ENCODE peak calls at places on chromosomes 1 and 21, in four cellular contexts. K is cardiac muscle cell, C is GM12865, J is fibroblast of mammary gland. W is an unnamed sample.

GRCh38 chr1:21492171-21492625 is 17.0 kb upstream of the ALPL start:
- DNase-seq in K (no peak), C (no peak), J (no peak), W (no peak)

GRCh38 chr1:169604781-169605560 is 18.7 kb upstream of the F5 start:
- DNase-seq in K (no peak), C (peak), J (no peak), W (no peak)

GRCh38 chr1:54571803-54572202 is 23.8 kb downstream of the ACOT11 start:
- DNase-seq in K (no peak), C (no peak), J (no peak), W (no peak)

GRCh38 chr1:114510235-114511047 is 562 bp downstream of the TRIM33 start:
- DNase-seq in K (peak), C (peak), J (peak), W (no peak)

GRCh38 chr1:53246261-53247134 is 8.2 kb upstream of the MAGOH start:
- DNase-seq in K (no peak), C (no peak), J (peak), W (no peak)

GRCh38 chr1:20280399-20280798 is 10.3 kb upstream of the VWA5B1 start:
- DNase-seq in K (no peak), C (no peak), J (no peak), W (no peak)

GRCh38 chr1:201622824-201623223 is 83.9 kb downstream of the NAV1 start:
- DNase-seq in K (no peak), C (no peak), J (no peak), W (no peak)

GRCh38 chr1:207031632-207032258 is 811 bp downstream of the C1orf116 start:
- DNase-seq in K (no peak), C (no peak), J (no peak), W (no peak)

GRCh38 chr1:41407666-41408252 is 46.5 kb downstream of the FOXO6 start:
- DNase-seq in K (no peak), C (no peak), J (no peak), W (no peak)

GRCh38 chr1:10509823-10510509 is 35.2 kb downstream of the PEX14 start:
- DNase-seq in K (no peak), C (no peak), J (no peak), W (no peak)

GRCh38 chr1:15985611-15986272 is 9.8 kb upstream of the ZBTB17 start:
- DNase-seq in K (no peak), C (no peak), J (no peak), W (no peak)

GRCh38 chr1:241443561-241443960 is 76.0 kb downstream of the FH start:
- DNase-seq in K (no peak), C (no peak), J (no peak), W (no peak)

GRCh38 chr21:36860736-36861594 is 105.5 kb downstream of the HLCS start:
- DNase-seq in K (no peak), C (no peak), J (no peak), W (no peak)

GRCh38 chr1:194568610-194569009 is 1382.2 kb upstream of the B3GALT2 start:
- DNase-seq in K (peak), C (no peak), J (no peak), W (no peak)

GRCh38 chr1:224640018-224640417 is 23.9 kb downstream of the CNIH3 start:
- DNase-seq in K (no peak), C (no peak), J (no peak), W (no peak)

GRCh38 chr1:224640587-224640986 is 24.5 kb downstream of the CNIH3 start:
- DNase-seq in K (no peak), C (no peak), J (no peak), W (no peak)

GRCh38 chr1:224639426-224639975 is 23.4 kb downstream of the CNIH3 start:
- DNase-seq in K (no peak), C (no peak), J (no peak), W (no peak)

GRCh38 chr1:224643653-224644052 is 27.5 kb downstream of the CNIH3 start:
- DNase-seq in K (no peak), C (no peak), J (no peak), W (no peak)

DNA sequence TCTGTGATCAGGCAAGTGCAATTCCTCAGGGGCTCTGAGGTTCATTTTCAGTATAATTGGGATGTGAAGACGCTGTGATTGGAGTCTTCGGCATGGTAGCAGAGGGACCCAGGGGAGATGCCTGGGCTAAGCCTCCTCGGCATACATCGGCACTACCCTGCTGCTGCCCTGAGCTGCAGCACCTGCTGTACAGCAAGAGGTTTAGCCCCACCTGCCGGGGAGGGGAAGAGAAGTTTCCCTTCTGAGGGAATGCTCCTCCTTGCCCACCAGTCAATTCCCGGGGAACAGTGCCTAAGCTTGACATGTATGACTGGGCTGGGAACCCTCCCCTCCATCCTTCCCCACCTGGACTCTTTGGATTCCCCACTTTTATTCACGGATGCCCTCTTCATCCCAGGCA is 24.9 kb downstream of the CNIH3 start:
- DNase-seq in K (no peak), C (peak), J (no peak), W (no peak)
- TF ChIP-seq CTCF in K (no peak), C (peak), J (no peak), W (peak)

DNA sequence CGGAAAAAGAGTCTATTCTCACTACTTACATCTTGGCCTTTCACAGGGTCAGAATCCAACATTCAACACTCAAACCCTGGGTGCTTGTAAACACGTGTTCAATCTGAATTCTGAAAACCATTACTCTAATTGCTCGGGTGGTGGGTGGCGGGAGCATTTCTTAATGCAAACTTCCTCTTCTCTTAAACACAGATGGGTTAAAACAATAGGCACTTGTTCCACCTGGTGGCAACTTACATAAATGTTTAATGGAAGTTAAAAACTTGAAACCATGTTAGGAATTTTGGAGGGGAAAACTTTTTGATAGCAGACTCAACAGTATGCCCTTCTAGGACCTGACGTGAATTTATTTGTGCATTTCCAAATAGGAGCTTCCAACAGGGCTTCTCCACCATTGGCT is 23.4 kb upstream of the TDRD10 start:
- DNase-seq in K (no peak), C (peak), J (peak), W (peak)
- TF ChIP-seq CTCF in K (no peak), C (peak), J (no peak), W (peak)

GRCh38 chr1:220353229-220354012 is 81.2 kb upstream of the RAB3GAP2 start:
- DNase-seq in K (no peak), C (peak), J (no peak), W (no peak)
- TF ChIP-seq CTCF in K (no peak), C (peak), J (no peak), W (no peak)

DNA sequence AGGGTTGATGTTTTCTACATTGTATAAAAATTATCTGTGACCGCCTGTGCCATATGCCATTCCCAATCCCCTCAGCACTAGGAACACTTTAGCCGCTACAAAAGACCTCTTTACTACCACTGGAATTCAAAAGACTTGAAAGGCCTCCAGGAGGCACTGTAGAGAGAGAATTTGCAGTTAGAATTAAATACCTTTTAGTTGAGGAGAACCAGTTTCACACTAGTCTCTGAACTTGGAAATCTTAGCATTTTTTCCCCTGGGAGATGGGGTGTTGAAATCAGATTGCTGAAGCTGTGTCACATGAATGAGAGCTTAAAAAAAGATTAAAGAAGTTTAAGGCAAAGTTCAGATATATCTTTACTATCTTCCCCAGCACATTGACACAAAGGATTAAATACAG is 291.0 kb downstream of the ADGRL2 start:
- DNase-seq in K (no peak), C (no peak), J (peak), W (no peak)
- TF ChIP-seq CTCF in K (no peak), C (peak), J (peak), W (no peak)

GRCh38 chr21:20739421-20739820 is 258.8 kb upstream of the NCAM2 start:
- DNase-seq in K (no peak), C (peak), J (no peak), W (no peak)
- TF ChIP-seq CTCF in K (no peak), C (no peak), J (peak), W (no peak)

W was measured in GM13977.